ENCODE peak calls at places on chromosomes 3 and 15, in four cellular contexts. One of them, this sample, is unnamed.

GRCh38 chr15:40038654-40039543 is at the start of gene SRP14:
- DNase-seq in stomach: peak
- DNase-seq in AG10803: peak
- DNase-seq in right atrium auricular region: peak
- DNase-seq in this sample: peak

GRCh38 chr3:70501596-70501995 is 189.2 kb upstream of the MDFIC2 start:
- DNase-seq in stomach: no peak
- DNase-seq in AG10803: no peak
- DNase-seq in right atrium auricular region: no peak
- DNase-seq in this sample: no peak

GRCh38 chr3:100518983-100519382 is 26.6 kb downstream of the TMEM45A start:
- DNase-seq in stomach: no peak
- DNase-seq in AG10803: peak
- DNase-seq in right atrium auricular region: no peak
- DNase-seq in this sample: no peak

GRCh38 chr15:28091313-28091712 is 7.8 kb downstream of the OCA2 start:
- DNase-seq in stomach: no peak
- DNase-seq in AG10803: no peak
- DNase-seq in right atrium auricular region: no peak
- DNase-seq in this sample: no peak

GRCh38 chr3:160296591-160296990 is 71.4 kb downstream of the C3orf80 start:
- DNase-seq in stomach: no peak
- DNase-seq in AG10803: peak
- DNase-seq in right atrium auricular region: no peak
- DNase-seq in this sample: no peak

GRCh38 chr15:39920510-39921273 is 626 bp upstream of the GPR176 start:
- DNase-seq in stomach: peak
- DNase-seq in AG10803: peak
- DNase-seq in right atrium auricular region: peak
- DNase-seq in this sample: peak

GRCh38 chr3:71785594-71786472 is 885 bp upstream of the PROK2 start:
- DNase-seq in stomach: no peak
- DNase-seq in AG10803: peak
- DNase-seq in right atrium auricular region: no peak
- DNase-seq in this sample: no peak

GRCh38 chr15:79028411-79028964 is 62.1 kb downstream of the RASGRF1 start:
- DNase-seq in stomach: no peak
- DNase-seq in AG10803: peak
- DNase-seq in right atrium auricular region: no peak
- DNase-seq in this sample: peak

GRCh38 chr3:57735405-57735804 is 20.7 kb upstream of the SLMAP start:
- DNase-seq in stomach: no peak
- DNase-seq in AG10803: no peak
- DNase-seq in right atrium auricular region: no peak
- DNase-seq in this sample: no peak

GRCh38 chr3:195071916-195072820 is 198.8 kb downstream of the XXYLT1 start:
- DNase-seq in stomach: peak
- DNase-seq in AG10803: no peak
- DNase-seq in right atrium auricular region: no peak
- DNase-seq in this sample: no peak

GRCh38 chr3:138289260-138289659 is 40.4 kb downstream of the NME9 start:
- DNase-seq in stomach: no peak
- DNase-seq in AG10803: no peak
- DNase-seq in right atrium auricular region: no peak
- DNase-seq in this sample: no peak

GRCh38 chr3:8421711-8422110 is 79.9 kb upstream of the LMCD1 start:
- DNase-seq in stomach: no peak
- DNase-seq in AG10803: peak
- DNase-seq in right atrium auricular region: no peak
- DNase-seq in this sample: no peak

GRCh38 chr3:187352581-187353575 is 15.3 kb upstream of the RTP4 start:
- DNase-seq in stomach: peak
- DNase-seq in AG10803: peak
- DNase-seq in right atrium auricular region: no peak
- DNase-seq in this sample: no peak

GRCh38 chr3:127212231-127212630 is 19.3 kb downstream of the PRR23E start:
- DNase-seq in stomach: no peak
- DNase-seq in AG10803: no peak
- DNase-seq in right atrium auricular region: no peak
- DNase-seq in this sample: no peak

GRCh38 chr15:93030430-93031102 is 58.4 kb downstream of the RGMA start:
- DNase-seq in stomach: peak
- DNase-seq in AG10803: peak
- DNase-seq in right atrium auricular region: peak
- DNase-seq in this sample: peak

GRCh38 chr3:184262166-184262926 is 993 bp upstream of the CAMK2N2 start:
- DNase-seq in stomach: no peak
- DNase-seq in AG10803: no peak
- DNase-seq in right atrium auricular region: no peak
- DNase-seq in this sample: no peak

GRCh38 chr3:73314182-73314951 is 252.9 kb downstream of the EBLN2 start:
- DNase-seq in stomach: no peak
- DNase-seq in AG10803: no peak
- DNase-seq in right atrium auricular region: no peak
- DNase-seq in this sample: peak

GRCh38 chr3:184953396-184953795 is 141.4 kb downstream of the VPS8 start:
- DNase-seq in stomach: no peak
- DNase-seq in AG10803: no peak
- DNase-seq in right atrium auricular region: no peak
- DNase-seq in this sample: no peak

GRCh38 chr3:3110299-3110630 is at the start of gene IL5RA:
- DNase-seq in stomach: no peak
- DNase-seq in AG10803: no peak
- DNase-seq in right atrium auricular region: no peak
- DNase-seq in this sample: peak

GRCh38 chr15:77673801-77674317 is 41.1 kb upstream of the LINGO1 start:
- DNase-seq in stomach: no peak
- DNase-seq in AG10803: no peak
- DNase-seq in right atrium auricular region: no peak
- DNase-seq in this sample: no peak

GRCh38 chr3:36729204-36730056 is 34.9 kb downstream of the DCLK3 start:
- DNase-seq in stomach: no peak
- DNase-seq in AG10803: peak
- DNase-seq in right atrium auricular region: no peak
- DNase-seq in this sample: peak

GRCh38 chr3:123071146-123071545 is 4.3 kb downstream of the PDIA5 start:
- DNase-seq in stomach: no peak
- DNase-seq in AG10803: no peak
- DNase-seq in right atrium auricular region: no peak
- DNase-seq in this sample: no peak

GRCh38 chr3:133742351-133743091 is 3.7 kb upstream of the TF start:
- DNase-seq in stomach: no peak
- DNase-seq in AG10803: peak
- DNase-seq in right atrium auricular region: no peak
- DNase-seq in this sample: peak

GRCh38 chr3:8607285-8608040 is 37.1 kb downstream of the SSUH2 start:
- DNase-seq in stomach: peak
- DNase-seq in AG10803: peak
- DNase-seq in right atrium auricular region: peak
- DNase-seq in this sample: peak

GRCh38 chr3:24523988-24524727 is 29.5 kb upstream of the THRB start:
- DNase-seq in stomach: peak
- DNase-seq in AG10803: no peak
- DNase-seq in right atrium auricular region: no peak
- DNase-seq in this sample: no peak

GRCh38 chr3:128353991-128354687 is 112.6 kb downstream of the DNAJB8 start:
- DNase-seq in stomach: no peak
- DNase-seq in AG10803: no peak
- DNase-seq in right atrium auricular region: no peak
- DNase-seq in this sample: no peak

GRCh38 chr3:151248772-151249366 is 29.5 kb downstream of the P2RY14 start:
- DNase-seq in stomach: no peak
- DNase-seq in AG10803: no peak
- DNase-seq in right atrium auricular region: no peak
- DNase-seq in this sample: no peak
- H3K4me3 ChIP-seq in stomach: peak
- H3K4me3 ChIP-seq in AG10803: no peak
- H3K4me3 ChIP-seq in right atrium auricular region: no peak
- H3K4me3 ChIP-seq in this sample: no peak

GRCh38 chr3:65342084-65342683 is 654.4 kb upstream of the ADAMTS9 start:
- DNase-seq in stomach: peak
- DNase-seq in AG10803: peak
- DNase-seq in right atrium auricular region: no peak
- DNase-seq in this sample: peak
- TF ChIP-seq CTCF in stomach: no peak
- TF ChIP-seq CTCF in AG10803: peak
- TF ChIP-seq CTCF in right atrium auricular region: peak
- TF ChIP-seq CTCF in this sample: peak

GRCh38 chr3:15983232-15983631 is 185.5 kb upstream of the ANKRD28 start:
- DNase-seq in stomach: no peak
- DNase-seq in AG10803: peak
- DNase-seq in right atrium auricular region: no peak
- DNase-seq in this sample: no peak

GRCh38 chr3:15979900-15980299 is 182.1 kb upstream of the ANKRD28 start:
- DNase-seq in stomach: no peak
- DNase-seq in AG10803: no peak
- DNase-seq in right atrium auricular region: no peak
- DNase-seq in this sample: no peak

GRCh38 chr3:15982667-15983145 is 184.9 kb upstream of the ANKRD28 start:
- DNase-seq in stomach: no peak
- DNase-seq in AG10803: peak
- DNase-seq in right atrium auricular region: no peak
- DNase-seq in this sample: no peak

GRCh38 chr3:15982243-15982642 is 184.5 kb upstream of the ANKRD28 start:
- DNase-seq in stomach: no peak
- DNase-seq in AG10803: no peak
- DNase-seq in right atrium auricular region: no peak
- DNase-seq in this sample: no peak

DNA sequence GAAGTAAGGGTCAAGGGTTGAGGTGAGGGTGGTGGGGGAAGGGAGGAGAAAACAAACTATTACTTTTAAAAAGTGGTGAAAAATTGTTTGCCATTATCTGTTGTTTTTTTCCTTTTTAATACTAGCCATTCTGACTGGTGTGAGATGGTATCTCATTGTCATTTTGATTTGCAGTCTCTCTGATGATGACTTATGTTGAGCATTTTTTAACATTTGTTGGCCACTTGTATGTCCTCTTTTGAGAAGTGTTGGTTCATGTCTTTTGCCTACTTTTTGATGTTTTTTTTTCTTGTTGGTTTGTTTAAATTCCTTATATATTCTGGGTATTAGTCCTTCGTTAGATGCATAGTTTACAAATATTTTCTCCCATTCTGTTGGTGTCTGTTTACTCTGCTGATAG is 185.9 kb upstream of the ANKRD28 start:
- DNase-seq in stomach: no peak
- DNase-seq in AG10803: peak
- DNase-seq in right atrium auricular region: no peak
- DNase-seq in this sample: no peak
- H3K4me3 ChIP-seq in stomach: no peak
- H3K4me3 ChIP-seq in AG10803: peak
- H3K4me3 ChIP-seq in right atrium auricular region: no peak
- H3K4me3 ChIP-seq in this sample: no peak

GRCh38 chr3:175852560-175852959 is 993.4 kb downstream of the NAALADL2 start:
- DNase-seq in stomach: no peak
- DNase-seq in AG10803: no peak
- DNase-seq in right atrium auricular region: no peak
- DNase-seq in this sample: no peak

GRCh38 chr3:175861916-175862315 is 1002.8 kb downstream of the NAALADL2 start:
- DNase-seq in stomach: no peak
- DNase-seq in AG10803: peak
- DNase-seq in right atrium auricular region: no peak
- DNase-seq in this sample: no peak

GRCh38 chr3:175857666-175858270 is 998.6 kb downstream of the NAALADL2 start:
- DNase-seq in stomach: no peak
- DNase-seq in AG10803: no peak
- DNase-seq in right atrium auricular region: no peak
- DNase-seq in this sample: no peak
- TF ChIP-seq CTCF in stomach: no peak
- TF ChIP-seq CTCF in AG10803: no peak
- TF ChIP-seq CTCF in right atrium auricular region: no peak
- TF ChIP-seq CTCF in this sample: no peak

GRCh38 chr15:90987561-90988141 is 6.7 kb downstream of the PRC1 start:
- DNase-seq in stomach: no peak
- DNase-seq in AG10803: no peak
- DNase-seq in right atrium auricular region: no peak
- DNase-seq in this sample: peak

GRCh38 chr15:90988249-90988648 is 6.1 kb downstream of the PRC1 start:
- DNase-seq in stomach: no peak
- DNase-seq in AG10803: no peak
- DNase-seq in right atrium auricular region: no peak
- DNase-seq in this sample: peak

GRCh38 chr15:90986790-90987507 is 7.4 kb downstream of the PRC1 start:
- DNase-seq in stomach: no peak
- DNase-seq in AG10803: no peak
- DNase-seq in right atrium auricular region: no peak
- DNase-seq in this sample: peak

GRCh38 chr15:90990446-90990845 is 3.9 kb downstream of the PRC1 start:
- DNase-seq in stomach: no peak
- DNase-seq in AG10803: no peak
- DNase-seq in right atrium auricular region: no peak
- DNase-seq in this sample: no peak

DNA sequence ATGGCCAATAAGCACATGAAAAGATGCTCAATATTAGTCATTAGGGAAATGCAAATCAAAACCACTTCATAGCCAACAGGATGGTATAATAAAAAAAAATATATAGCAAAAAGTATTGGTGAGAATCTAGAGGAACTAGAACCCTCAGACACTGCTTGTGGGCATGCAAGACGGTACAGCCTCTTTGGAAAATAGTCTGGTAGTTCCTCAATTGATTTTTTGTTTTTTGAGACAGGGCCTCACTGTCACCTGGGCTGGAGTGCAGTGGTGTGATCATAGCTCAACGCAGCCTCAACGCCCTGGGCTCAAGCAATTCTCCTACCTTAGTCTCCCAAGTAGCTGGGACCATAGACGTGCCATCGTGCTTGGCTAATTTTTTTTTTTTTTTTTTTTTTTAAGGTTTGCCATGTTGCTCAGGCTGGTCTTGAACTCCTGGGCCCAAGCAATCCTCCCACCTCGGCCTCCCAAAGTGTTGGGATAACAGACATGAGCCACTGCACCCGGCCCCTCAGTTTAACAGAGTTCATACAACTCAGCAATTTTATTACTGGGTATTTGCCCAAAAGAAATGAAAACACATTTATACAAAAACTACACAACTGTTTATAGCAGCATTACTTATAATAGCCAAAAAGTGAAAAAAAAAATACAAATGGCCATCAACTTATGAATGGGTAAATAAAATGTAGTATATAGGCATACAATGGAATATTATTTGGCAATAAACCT is 5.1 kb downstream of the PRC1 start:
- DNase-seq in stomach: no peak
- DNase-seq in AG10803: no peak
- DNase-seq in right atrium auricular region: no peak
- DNase-seq in this sample: peak
- H3K4me3 ChIP-seq in stomach: no peak
- H3K4me3 ChIP-seq in AG10803: no peak
- H3K4me3 ChIP-seq in right atrium auricular region: no peak
- H3K4me3 ChIP-seq in this sample: peak

GRCh38 chr3:139677341-139678155 is at the start of gene NMNAT3:
- DNase-seq in stomach: peak
- DNase-seq in AG10803: peak
- DNase-seq in right atrium auricular region: peak
- DNase-seq in this sample: peak
- TF ChIP-seq CTCF in stomach: no peak
- TF ChIP-seq CTCF in AG10803: no peak
- TF ChIP-seq CTCF in right atrium auricular region: no peak
- TF ChIP-seq CTCF in this sample: no peak